ENCODE peak calls at places on chromosome X, in eight cellular contexts. One of them, this sample, is unnamed.

GRCh38 chrX:24148535-24149345 is 789 bp upstream of the ZFX start:
- DNase-seq in suprapubic skin: no peak
- DNase-seq in osteocyte: no peak
- DNase-seq in SK-N-SH: peak
- DNase-seq in KBM-7: peak
- DNase-seq in lung: peak
- DNase-seq in stimulated activated naive CD4-positive, alpha-beta T cell treated with Interleukin-2 at 50 U/mL for 16 hours: no peak
- DNase-seq in T-helper 9 cell: no peak
- DNase-seq in this sample: no peak

GRCh38 chrX:67614414-67614813 is 70.6 kb downstream of the AR start:
- DNase-seq in suprapubic skin: no peak
- DNase-seq in osteocyte: no peak
- DNase-seq in SK-N-SH: no peak
- DNase-seq in KBM-7: no peak
- DNase-seq in lung: no peak
- DNase-seq in stimulated activated naive CD4-positive, alpha-beta T cell treated with Interleukin-2 at 50 U/mL for 16 hours: no peak
- DNase-seq in T-helper 9 cell: no peak
- DNase-seq in this sample: no peak

GRCh38 chrX:2928127-2928582 is 984 bp downstream of the ARSD start:
- DNase-seq in suprapubic skin: no peak
- DNase-seq in osteocyte: peak
- DNase-seq in SK-N-SH: peak
- DNase-seq in KBM-7: peak
- DNase-seq in lung: peak
- DNase-seq in stimulated activated naive CD4-positive, alpha-beta T cell treated with Interleukin-2 at 50 U/mL for 16 hours: no peak
- DNase-seq in T-helper 9 cell: no peak
- DNase-seq in this sample: no peak

GRCh38 chrX:67544281-67544680 is 460 bp downstream of the AR start:
- DNase-seq in suprapubic skin: no peak
- DNase-seq in osteocyte: no peak
- DNase-seq in SK-N-SH: peak
- DNase-seq in KBM-7: peak
- DNase-seq in lung: no peak
- DNase-seq in stimulated activated naive CD4-positive, alpha-beta T cell treated with Interleukin-2 at 50 U/mL for 16 hours: no peak
- DNase-seq in T-helper 9 cell: no peak
- DNase-seq in this sample: no peak

GRCh38 chrX:154890990-154891639 is 5.0 kb downstream of the F8A1 start:
- DNase-seq in suprapubic skin: no peak
- DNase-seq in osteocyte: no peak
- DNase-seq in SK-N-SH: no peak
- DNase-seq in KBM-7: no peak
- DNase-seq in lung: no peak
- DNase-seq in stimulated activated naive CD4-positive, alpha-beta T cell treated with Interleukin-2 at 50 U/mL for 16 hours: no peak
- DNase-seq in T-helper 9 cell: no peak
- DNase-seq in this sample: no peak

GRCh38 chrX:24243692-24244091 is 70.2 kb downstream of the SUPT20HL2 start:
- DNase-seq in suprapubic skin: no peak
- DNase-seq in osteocyte: no peak
- DNase-seq in SK-N-SH: no peak
- DNase-seq in KBM-7: no peak
- DNase-seq in lung: no peak
- DNase-seq in stimulated activated naive CD4-positive, alpha-beta T cell treated with Interleukin-2 at 50 U/mL for 16 hours: no peak
- DNase-seq in T-helper 9 cell: no peak
- DNase-seq in this sample: no peak

GRCh38 chrX:135009838-135010237 is 12.5 kb downstream of the RTL8B start:
- DNase-seq in suprapubic skin: no peak
- DNase-seq in osteocyte: no peak
- DNase-seq in SK-N-SH: no peak
- DNase-seq in KBM-7: no peak
- DNase-seq in lung: no peak
- DNase-seq in stimulated activated naive CD4-positive, alpha-beta T cell treated with Interleukin-2 at 50 U/mL for 16 hours: no peak
- DNase-seq in T-helper 9 cell: no peak
- DNase-seq in this sample: no peak

GRCh38 chrX:152865232-152865920 is 32.5 kb upstream of the ZNF185 start:
- DNase-seq in suprapubic skin: no peak
- DNase-seq in osteocyte: no peak
- DNase-seq in SK-N-SH: no peak
- DNase-seq in KBM-7: no peak
- DNase-seq in lung: no peak
- DNase-seq in stimulated activated naive CD4-positive, alpha-beta T cell treated with Interleukin-2 at 50 U/mL for 16 hours: no peak
- DNase-seq in T-helper 9 cell: no peak
- DNase-seq in this sample: no peak

GRCh38 chrX:126580877-126581276 is 28.3 kb upstream of the DCAF12L1 start:
- DNase-seq in suprapubic skin: no peak
- DNase-seq in osteocyte: peak
- DNase-seq in SK-N-SH: peak
- DNase-seq in KBM-7: no peak
- DNase-seq in lung: no peak
- DNase-seq in stimulated activated naive CD4-positive, alpha-beta T cell treated with Interleukin-2 at 50 U/mL for 16 hours: no peak
- DNase-seq in T-helper 9 cell: no peak
- DNase-seq in this sample: no peak

GRCh38 chrX:128781506-128781905 is 729.3 kb upstream of the ACTRT1 start:
- DNase-seq in suprapubic skin: no peak
- DNase-seq in osteocyte: no peak
- DNase-seq in SK-N-SH: peak
- DNase-seq in KBM-7: peak
- DNase-seq in lung: no peak
- DNase-seq in stimulated activated naive CD4-positive, alpha-beta T cell treated with Interleukin-2 at 50 U/mL for 16 hours: no peak
- DNase-seq in T-helper 9 cell: peak
- DNase-seq in this sample: no peak

GRCh38 chrX:115642895-115643530 is 82.0 kb downstream of the PLS3 start:
- DNase-seq in suprapubic skin: no peak
- DNase-seq in osteocyte: no peak
- DNase-seq in SK-N-SH: peak
- DNase-seq in KBM-7: peak
- DNase-seq in lung: no peak
- DNase-seq in stimulated activated naive CD4-positive, alpha-beta T cell treated with Interleukin-2 at 50 U/mL for 16 hours: no peak
- DNase-seq in T-helper 9 cell: peak
- DNase-seq in this sample: no peak

GRCh38 chrX:30713061-30713525 is 59.9 kb downstream of the GK start:
- DNase-seq in suprapubic skin: no peak
- DNase-seq in osteocyte: no peak
- DNase-seq in SK-N-SH: peak
- DNase-seq in KBM-7: peak
- DNase-seq in lung: peak
- DNase-seq in stimulated activated naive CD4-positive, alpha-beta T cell treated with Interleukin-2 at 50 U/mL for 16 hours: peak
- DNase-seq in T-helper 9 cell: peak
- DNase-seq in this sample: no peak

GRCh38 chrX:112536544-112536943 is 143.2 kb downstream of the LHFPL1 start:
- DNase-seq in suprapubic skin: no peak
- DNase-seq in osteocyte: no peak
- DNase-seq in SK-N-SH: no peak
- DNase-seq in KBM-7: no peak
- DNase-seq in lung: no peak
- DNase-seq in stimulated activated naive CD4-positive, alpha-beta T cell treated with Interleukin-2 at 50 U/mL for 16 hours: no peak
- DNase-seq in T-helper 9 cell: no peak
- DNase-seq in this sample: no peak

GRCh38 chrX:22666441-22666840 is 333.3 kb upstream of the DDX53 start:
- DNase-seq in suprapubic skin: no peak
- DNase-seq in osteocyte: no peak
- DNase-seq in SK-N-SH: peak
- DNase-seq in KBM-7: peak
- DNase-seq in lung: no peak
- DNase-seq in stimulated activated naive CD4-positive, alpha-beta T cell treated with Interleukin-2 at 50 U/mL for 16 hours: no peak
- DNase-seq in T-helper 9 cell: no peak
- DNase-seq in this sample: no peak

GRCh38 chrX:29257516-29257915 is 670.3 kb downstream of the IL1RAPL1 start:
- DNase-seq in suprapubic skin: no peak
- DNase-seq in osteocyte: no peak
- DNase-seq in SK-N-SH: no peak
- DNase-seq in KBM-7: no peak
- DNase-seq in lung: no peak
- DNase-seq in stimulated activated naive CD4-positive, alpha-beta T cell treated with Interleukin-2 at 50 U/mL for 16 hours: no peak
- DNase-seq in T-helper 9 cell: no peak
- DNase-seq in this sample: no peak

GRCh38 chrX:136199365-136199764 is 51.8 kb downstream of the MAP7D3 start:
- DNase-seq in suprapubic skin: no peak
- DNase-seq in osteocyte: no peak
- DNase-seq in SK-N-SH: no peak
- DNase-seq in KBM-7: no peak
- DNase-seq in lung: no peak
- DNase-seq in stimulated activated naive CD4-positive, alpha-beta T cell treated with Interleukin-2 at 50 U/mL for 16 hours: no peak
- DNase-seq in T-helper 9 cell: no peak
- DNase-seq in this sample: no peak

GRCh38 chrX:38774249-38774648 is 27.0 kb upstream of the MID1IP1 start:
- DNase-seq in suprapubic skin: no peak
- DNase-seq in osteocyte: no peak
- DNase-seq in SK-N-SH: no peak
- DNase-seq in KBM-7: no peak
- DNase-seq in lung: no peak
- DNase-seq in stimulated activated naive CD4-positive, alpha-beta T cell treated with Interleukin-2 at 50 U/mL for 16 hours: no peak
- DNase-seq in T-helper 9 cell: no peak
- DNase-seq in this sample: no peak

GRCh38 chrX:53458082-53458481 is 23.9 kb upstream of the HSD17B10 start:
- DNase-seq in suprapubic skin: no peak
- DNase-seq in osteocyte: no peak
- DNase-seq in SK-N-SH: no peak
- DNase-seq in KBM-7: no peak
- DNase-seq in lung: no peak
- DNase-seq in stimulated activated naive CD4-positive, alpha-beta T cell treated with Interleukin-2 at 50 U/mL for 16 hours: no peak
- DNase-seq in T-helper 9 cell: no peak
- DNase-seq in this sample: no peak

GRCh38 chrX:113868169-113868568 is 715.7 kb upstream of the HTR2C start:
- DNase-seq in suprapubic skin: no peak
- DNase-seq in osteocyte: no peak
- DNase-seq in SK-N-SH: peak
- DNase-seq in KBM-7: peak
- DNase-seq in lung: no peak
- DNase-seq in stimulated activated naive CD4-positive, alpha-beta T cell treated with Interleukin-2 at 50 U/mL for 16 hours: no peak
- DNase-seq in T-helper 9 cell: no peak
- DNase-seq in this sample: no peak